ENCODE peak calls at places on chromosomes 1 and 21, in ten cellular contexts. One of them, this sample, is unnamed.

GRCh38 chr1:43582162-43582566 is 51.5 kb downstream of the PTPRF start:
- DNase-seq in HTR-8/SVneo: peak
- DNase-seq in NCI-H510A: peak
- DNase-seq in A549: peak
- DNase-seq in esophagus squamous epithelium: no peak
- DNase-seq in ovary: no peak
- DNase-seq in fibroblast of mammary gland: peak
- DNase-seq in brain microvascular endothelial cell: peak
- DNase-seq in anterior cingulate cortex: peak
- DNase-seq in astrocyte of the spinal cord: peak
- DNase-seq in this sample: peak

GRCh38 chr1:200642481-200642880 is 21.9 kb upstream of the KIF14 start:
- DNase-seq in HTR-8/SVneo: no peak
- DNase-seq in NCI-H510A: no peak
- DNase-seq in A549: no peak
- DNase-seq in esophagus squamous epithelium: no peak
- DNase-seq in ovary: no peak
- DNase-seq in fibroblast of mammary gland: no peak
- DNase-seq in brain microvascular endothelial cell: no peak
- DNase-seq in anterior cingulate cortex: no peak
- DNase-seq in astrocyte of the spinal cord: no peak
- DNase-seq in this sample: no peak

GRCh38 chr21:38136201-38136600 is 120.6 kb upstream of the KCNJ15 start:
- DNase-seq in HTR-8/SVneo: no peak
- DNase-seq in NCI-H510A: no peak
- DNase-seq in A549: peak
- DNase-seq in esophagus squamous epithelium: no peak
- DNase-seq in ovary: no peak
- DNase-seq in fibroblast of mammary gland: peak
- DNase-seq in brain microvascular endothelial cell: no peak
- DNase-seq in anterior cingulate cortex: no peak
- DNase-seq in astrocyte of the spinal cord: peak
- DNase-seq in this sample: no peak

GRCh38 chr1:183551924-183552323 is 38.3 kb downstream of the NCF2 start:
- DNase-seq in HTR-8/SVneo: no peak
- DNase-seq in NCI-H510A: no peak
- DNase-seq in A549: no peak
- DNase-seq in esophagus squamous epithelium: no peak
- DNase-seq in ovary: no peak
- DNase-seq in fibroblast of mammary gland: no peak
- DNase-seq in brain microvascular endothelial cell: no peak
- DNase-seq in anterior cingulate cortex: no peak
- DNase-seq in astrocyte of the spinal cord: no peak
- DNase-seq in this sample: no peak

GRCh38 chr1:158355773-158356172 is 2.1 kb downstream of the CD1E start:
- DNase-seq in HTR-8/SVneo: no peak
- DNase-seq in NCI-H510A: no peak
- DNase-seq in A549: no peak
- DNase-seq in esophagus squamous epithelium: no peak
- DNase-seq in ovary: no peak
- DNase-seq in fibroblast of mammary gland: no peak
- DNase-seq in brain microvascular endothelial cell: no peak
- DNase-seq in anterior cingulate cortex: no peak
- DNase-seq in astrocyte of the spinal cord: no peak
- DNase-seq in this sample: no peak

GRCh38 chr1:65458730-65459396 is 38.4 kb downstream of the LEPR start:
- DNase-seq in HTR-8/SVneo: no peak
- DNase-seq in NCI-H510A: no peak
- DNase-seq in A549: no peak
- DNase-seq in esophagus squamous epithelium: no peak
- DNase-seq in ovary: no peak
- DNase-seq in fibroblast of mammary gland: peak
- DNase-seq in brain microvascular endothelial cell: no peak
- DNase-seq in anterior cingulate cortex: no peak
- DNase-seq in astrocyte of the spinal cord: peak
- DNase-seq in this sample: no peak

GRCh38 chr21:45154511-45155508 is 80.4 kb downstream of the ADARB1 start:
- DNase-seq in HTR-8/SVneo: no peak
- DNase-seq in NCI-H510A: no peak
- DNase-seq in A549: peak
- DNase-seq in esophagus squamous epithelium: no peak
- DNase-seq in ovary: no peak
- DNase-seq in fibroblast of mammary gland: peak
- DNase-seq in brain microvascular endothelial cell: peak
- DNase-seq in anterior cingulate cortex: no peak
- DNase-seq in astrocyte of the spinal cord: peak
- DNase-seq in this sample: peak

GRCh38 chr21:44089001-44089911 is 17.9 kb upstream of the PWP2 start:
- DNase-seq in HTR-8/SVneo: no peak
- DNase-seq in NCI-H510A: peak
- DNase-seq in A549: no peak
- DNase-seq in esophagus squamous epithelium: no peak
- DNase-seq in ovary: no peak
- DNase-seq in fibroblast of mammary gland: no peak
- DNase-seq in brain microvascular endothelial cell: no peak
- DNase-seq in anterior cingulate cortex: no peak
- DNase-seq in astrocyte of the spinal cord: no peak
- DNase-seq in this sample: peak

GRCh38 chr1:7278045-7278444 is 492.8 kb downstream of the CAMTA1 start:
- DNase-seq in HTR-8/SVneo: no peak
- DNase-seq in NCI-H510A: peak
- DNase-seq in A549: peak
- DNase-seq in esophagus squamous epithelium: no peak
- DNase-seq in ovary: no peak
- DNase-seq in fibroblast of mammary gland: no peak
- DNase-seq in brain microvascular endothelial cell: no peak
- DNase-seq in anterior cingulate cortex: no peak
- DNase-seq in astrocyte of the spinal cord: no peak
- DNase-seq in this sample: no peak

GRCh38 chr1:34896612-34897011 is 32.8 kb downstream of the DLGAP3 start:
- DNase-seq in HTR-8/SVneo: no peak
- DNase-seq in NCI-H510A: no peak
- DNase-seq in A549: no peak
- DNase-seq in esophagus squamous epithelium: no peak
- DNase-seq in ovary: no peak
- DNase-seq in fibroblast of mammary gland: no peak
- DNase-seq in brain microvascular endothelial cell: no peak
- DNase-seq in anterior cingulate cortex: no peak
- DNase-seq in astrocyte of the spinal cord: no peak
- DNase-seq in this sample: no peak

GRCh38 chr1:89725676-89726075 is 92.8 kb downstream of the LRRC8C start:
- DNase-seq in HTR-8/SVneo: no peak
- DNase-seq in NCI-H510A: no peak
- DNase-seq in A549: no peak
- DNase-seq in esophagus squamous epithelium: no peak
- DNase-seq in ovary: no peak
- DNase-seq in fibroblast of mammary gland: no peak
- DNase-seq in brain microvascular endothelial cell: no peak
- DNase-seq in anterior cingulate cortex: no peak
- DNase-seq in astrocyte of the spinal cord: no peak
- DNase-seq in this sample: no peak

GRCh38 chr1:24929876-24930702 is at the start of gene RUNX3:
- DNase-seq in HTR-8/SVneo: peak
- DNase-seq in NCI-H510A: peak
- DNase-seq in A549: peak
- DNase-seq in esophagus squamous epithelium: peak
- DNase-seq in ovary: no peak
- DNase-seq in fibroblast of mammary gland: no peak
- DNase-seq in brain microvascular endothelial cell: no peak
- DNase-seq in anterior cingulate cortex: no peak
- DNase-seq in astrocyte of the spinal cord: no peak
- DNase-seq in this sample: peak

GRCh38 chr21:22044431-22044830 is 1046.2 kb downstream of the NCAM2 start:
- DNase-seq in HTR-8/SVneo: no peak
- DNase-seq in NCI-H510A: no peak
- DNase-seq in A549: no peak
- DNase-seq in esophagus squamous epithelium: no peak
- DNase-seq in ovary: no peak
- DNase-seq in fibroblast of mammary gland: no peak
- DNase-seq in brain microvascular endothelial cell: no peak
- DNase-seq in anterior cingulate cortex: no peak
- DNase-seq in astrocyte of the spinal cord: no peak
- DNase-seq in this sample: no peak

GRCh38 chr1:179599623-179600249 is 8.1 kb downstream of the TDRD5 start:
- DNase-seq in HTR-8/SVneo: no peak
- DNase-seq in NCI-H510A: peak
- DNase-seq in A549: peak
- DNase-seq in esophagus squamous epithelium: no peak
- DNase-seq in ovary: no peak
- DNase-seq in fibroblast of mammary gland: peak
- DNase-seq in brain microvascular endothelial cell: peak
- DNase-seq in anterior cingulate cortex: no peak
- DNase-seq in astrocyte of the spinal cord: peak
- DNase-seq in this sample: no peak

GRCh38 chr1:200530551-200531261 is 89.8 kb downstream of the KIF14 start:
- DNase-seq in HTR-8/SVneo: no peak
- DNase-seq in NCI-H510A: no peak
- DNase-seq in A549: no peak
- DNase-seq in esophagus squamous epithelium: no peak
- DNase-seq in ovary: no peak
- DNase-seq in fibroblast of mammary gland: no peak
- DNase-seq in brain microvascular endothelial cell: no peak
- DNase-seq in anterior cingulate cortex: no peak
- DNase-seq in astrocyte of the spinal cord: no peak
- DNase-seq in this sample: no peak

GRCh38 chr1:111140680-111140967 is 601 bp downstream of the CEPT1 start:
- DNase-seq in HTR-8/SVneo: peak
- DNase-seq in NCI-H510A: peak
- DNase-seq in A549: peak
- DNase-seq in esophagus squamous epithelium: no peak
- DNase-seq in ovary: no peak
- DNase-seq in fibroblast of mammary gland: peak
- DNase-seq in brain microvascular endothelial cell: peak
- DNase-seq in anterior cingulate cortex: no peak
- DNase-seq in astrocyte of the spinal cord: no peak
- DNase-seq in this sample: no peak

GRCh38 chr1:45864765-45865164 is 61.4 kb downstream of the MAST2 start:
- DNase-seq in HTR-8/SVneo: no peak
- DNase-seq in NCI-H510A: no peak
- DNase-seq in A549: no peak
- DNase-seq in esophagus squamous epithelium: no peak
- DNase-seq in ovary: no peak
- DNase-seq in fibroblast of mammary gland: peak
- DNase-seq in brain microvascular endothelial cell: no peak
- DNase-seq in anterior cingulate cortex: no peak
- DNase-seq in astrocyte of the spinal cord: peak
- DNase-seq in this sample: no peak

GRCh38 chr1:38815903-38816627 is 43.5 kb downstream of the RRAGC start:
- DNase-seq in HTR-8/SVneo: no peak
- DNase-seq in NCI-H510A: peak
- DNase-seq in A549: no peak
- DNase-seq in esophagus squamous epithelium: no peak
- DNase-seq in ovary: no peak
- DNase-seq in fibroblast of mammary gland: no peak
- DNase-seq in brain microvascular endothelial cell: no peak
- DNase-seq in anterior cingulate cortex: no peak
- DNase-seq in astrocyte of the spinal cord: no peak
- DNase-seq in this sample: no peak

GRCh38 chr1:14713077-14713476 is 114.6 kb downstream of the KAZN start:
- DNase-seq in HTR-8/SVneo: no peak
- DNase-seq in NCI-H510A: peak
- DNase-seq in A549: no peak
- DNase-seq in esophagus squamous epithelium: no peak
- DNase-seq in ovary: no peak
- DNase-seq in fibroblast of mammary gland: no peak
- DNase-seq in brain microvascular endothelial cell: no peak
- DNase-seq in anterior cingulate cortex: no peak
- DNase-seq in astrocyte of the spinal cord: no peak
- DNase-seq in this sample: peak

GRCh38 chr1:56963667-56964066 is 2.1 kb downstream of the C8B start:
- DNase-seq in HTR-8/SVneo: no peak
- DNase-seq in NCI-H510A: no peak
- DNase-seq in A549: no peak
- DNase-seq in esophagus squamous epithelium: no peak
- DNase-seq in ovary: no peak
- DNase-seq in fibroblast of mammary gland: peak
- DNase-seq in brain microvascular endothelial cell: no peak
- DNase-seq in anterior cingulate cortex: no peak
- DNase-seq in astrocyte of the spinal cord: no peak
- DNase-seq in this sample: no peak

GRCh38 chr1:48073773-48074172 is 76.6 kb upstream of the TRABD2B start:
- DNase-seq in HTR-8/SVneo: no peak
- DNase-seq in NCI-H510A: no peak
- DNase-seq in A549: no peak
- DNase-seq in esophagus squamous epithelium: no peak
- DNase-seq in ovary: no peak
- DNase-seq in fibroblast of mammary gland: no peak
- DNase-seq in brain microvascular endothelial cell: no peak
- DNase-seq in anterior cingulate cortex: no peak
- DNase-seq in astrocyte of the spinal cord: no peak
- DNase-seq in this sample: no peak

GRCh38 chr1:50416150-50416527 is 7.1 kb downstream of the DMRTA2 start:
- DNase-seq in HTR-8/SVneo: no peak
- DNase-seq in NCI-H510A: no peak
- DNase-seq in A549: no peak
- DNase-seq in esophagus squamous epithelium: no peak
- DNase-seq in ovary: no peak
- DNase-seq in fibroblast of mammary gland: no peak
- DNase-seq in brain microvascular endothelial cell: no peak
- DNase-seq in anterior cingulate cortex: no peak
- DNase-seq in astrocyte of the spinal cord: no peak
- DNase-seq in this sample: no peak

GRCh38 chr1:19860418-19860817 is 21.8 kb upstream of the OTUD3 start:
- DNase-seq in HTR-8/SVneo: no peak
- DNase-seq in NCI-H510A: peak
- DNase-seq in A549: no peak
- DNase-seq in esophagus squamous epithelium: no peak
- DNase-seq in ovary: no peak
- DNase-seq in fibroblast of mammary gland: no peak
- DNase-seq in brain microvascular endothelial cell: no peak
- DNase-seq in anterior cingulate cortex: no peak
- DNase-seq in astrocyte of the spinal cord: no peak
- DNase-seq in this sample: no peak

GRCh38 chr1:231940116-231940515 is 313.5 kb downstream of the DISC1 start:
- DNase-seq in HTR-8/SVneo: no peak
- DNase-seq in NCI-H510A: peak
- DNase-seq in A549: no peak
- DNase-seq in esophagus squamous epithelium: no peak
- DNase-seq in ovary: no peak
- DNase-seq in fibroblast of mammary gland: no peak
- DNase-seq in brain microvascular endothelial cell: no peak
- DNase-seq in anterior cingulate cortex: no peak
- DNase-seq in astrocyte of the spinal cord: no peak
- DNase-seq in this sample: no peak

GRCh38 chr1:25815208-25816111 is 4.3 kb upstream of the MTFR1L start:
- DNase-seq in HTR-8/SVneo: no peak
- DNase-seq in NCI-H510A: no peak
- DNase-seq in A549: no peak
- DNase-seq in esophagus squamous epithelium: no peak
- DNase-seq in ovary: no peak
- DNase-seq in fibroblast of mammary gland: no peak
- DNase-seq in brain microvascular endothelial cell: no peak
- DNase-seq in anterior cingulate cortex: no peak
- DNase-seq in astrocyte of the spinal cord: no peak
- DNase-seq in this sample: no peak

GRCh38 chr1:15939181-15940109 is 36.5 kb downstream of the ZBTB17 start:
- DNase-seq in HTR-8/SVneo: no peak
- DNase-seq in NCI-H510A: no peak
- DNase-seq in A549: peak
- DNase-seq in esophagus squamous epithelium: no peak
- DNase-seq in ovary: no peak
- DNase-seq in fibroblast of mammary gland: peak
- DNase-seq in brain microvascular endothelial cell: no peak
- DNase-seq in anterior cingulate cortex: no peak
- DNase-seq in astrocyte of the spinal cord: peak
- DNase-seq in this sample: peak

GRCh38 chr1:29628190-29628589 is 391.9 kb downstream of the PTPRU start:
- DNase-seq in HTR-8/SVneo: no peak
- DNase-seq in NCI-H510A: no peak
- DNase-seq in A549: no peak
- DNase-seq in esophagus squamous epithelium: no peak
- DNase-seq in ovary: no peak
- DNase-seq in fibroblast of mammary gland: no peak
- DNase-seq in brain microvascular endothelial cell: no peak
- DNase-seq in anterior cingulate cortex: no peak
- DNase-seq in astrocyte of the spinal cord: no peak
- DNase-seq in this sample: no peak

GRCh38 chr1:6212193-6212959 is 6.5 kb downstream of the RNF207 start:
- DNase-seq in HTR-8/SVneo: no peak
- DNase-seq in NCI-H510A: no peak
- DNase-seq in A549: no peak
- DNase-seq in esophagus squamous epithelium: no peak
- DNase-seq in ovary: no peak
- DNase-seq in fibroblast of mammary gland: no peak
- DNase-seq in brain microvascular endothelial cell: no peak
- DNase-seq in anterior cingulate cortex: no peak
- DNase-seq in astrocyte of the spinal cord: no peak
- DNase-seq in this sample: no peak

This sample was measured in ureter.